ENCODE peak calls at places on chromosomes 13 and 19, in seven cellular contexts. One of them, this sample, is unnamed.

GRCh38 chr13:110070511-110071120 is 236.3 kb downstream of the COL4A1 start:
- DNase-seq in thoracic aorta: no peak
- DNase-seq in A673: no peak
- DNase-seq in sigmoid colon: no peak
- DNase-seq in fibroblast of pulmonary artery: peak; percentile 61
- DNase-seq in fibroblast of mammary gland: peak; percentile 90
- DNase-seq in adrenal gland: no peak
- DNase-seq in this sample: peak; percentile 90

GRCh38 chr13:78593652-78594494 is 9.5 kb downstream of the POU4F1 start:
- DNase-seq in thoracic aorta: no peak
- DNase-seq in A673: peak; percentile 39
- DNase-seq in sigmoid colon: no peak
- DNase-seq in fibroblast of pulmonary artery: no peak
- DNase-seq in fibroblast of mammary gland: no peak
- DNase-seq in adrenal gland: no peak
- DNase-seq in this sample: no peak

GRCh38 chr19:11921852-11922495 is 2.9 kb upstream of the ZNF700 start:
- DNase-seq in thoracic aorta: no peak
- DNase-seq in A673: no peak
- DNase-seq in sigmoid colon: no peak
- DNase-seq in fibroblast of pulmonary artery: peak; percentile 29
- DNase-seq in fibroblast of mammary gland: no peak
- DNase-seq in adrenal gland: peak; percentile 65
- DNase-seq in this sample: peak; percentile 36

GRCh38 chr19:40089462-40089861 is 1.3 kb downstream of the ZNF780A start:
- DNase-seq in thoracic aorta: no peak
- DNase-seq in A673: no peak
- DNase-seq in sigmoid colon: no peak
- DNase-seq in fibroblast of pulmonary artery: peak; percentile 52
- DNase-seq in fibroblast of mammary gland: peak; percentile 73
- DNase-seq in adrenal gland: no peak
- DNase-seq in this sample: peak; percentile 7

GRCh38 chr13:113649212-113649611 is 8.8 kb downstream of the ATP4B start:
- DNase-seq in thoracic aorta: no peak
- DNase-seq in A673: no peak
- DNase-seq in sigmoid colon: peak; percentile 44
- DNase-seq in fibroblast of pulmonary artery: no peak
- DNase-seq in fibroblast of mammary gland: no peak
- DNase-seq in adrenal gland: no peak
- DNase-seq in this sample: no peak

GRCh38 chr19:49808762-49809154 is 4.3 kb downstream of the FUZ start:
- DNase-seq in thoracic aorta: peak; percentile 90
- DNase-seq in A673: peak; percentile 94
- DNase-seq in sigmoid colon: peak; percentile 98
- DNase-seq in fibroblast of pulmonary artery: peak; percentile 84
- DNase-seq in fibroblast of mammary gland: peak; percentile 71
- DNase-seq in adrenal gland: peak; percentile 97
- DNase-seq in this sample: peak; percentile 90

GRCh38 chr19:7348587-7349230 is at the start of gene ARHGEF18:
- DNase-seq in thoracic aorta: no peak
- DNase-seq in A673: no peak
- DNase-seq in sigmoid colon: peak; percentile 61
- DNase-seq in fibroblast of pulmonary artery: no peak
- DNase-seq in fibroblast of mammary gland: no peak
- DNase-seq in adrenal gland: no peak
- DNase-seq in this sample: no peak

GRCh38 chr19:10835089-10835753 is 791 bp downstream of the TMED1 start:
- DNase-seq in thoracic aorta: no peak
- DNase-seq in A673: no peak
- DNase-seq in sigmoid colon: peak; percentile 81
- DNase-seq in fibroblast of pulmonary artery: no peak
- DNase-seq in fibroblast of mammary gland: no peak
- DNase-seq in adrenal gland: peak; percentile 75
- DNase-seq in this sample: no peak

GRCh38 chr19:47615230-47615629 is 6.3 kb downstream of the BICRA start:
- DNase-seq in thoracic aorta: no peak
- DNase-seq in A673: no peak
- DNase-seq in sigmoid colon: no peak
- DNase-seq in fibroblast of pulmonary artery: no peak
- DNase-seq in fibroblast of mammary gland: no peak
- DNase-seq in adrenal gland: no peak
- DNase-seq in this sample: no peak

GRCh38 chr13:95137096-95137495 is 164.2 kb downstream of the ABCC4 start:
- DNase-seq in thoracic aorta: no peak
- DNase-seq in A673: peak; percentile 71
- DNase-seq in sigmoid colon: no peak
- DNase-seq in fibroblast of pulmonary artery: no peak
- DNase-seq in fibroblast of mammary gland: peak; percentile 11
- DNase-seq in adrenal gland: no peak
- DNase-seq in this sample: no peak

GRCh38 chr13:45047394-45048328 is 58.3 kb downstream of the GPALPP1 start:
- DNase-seq in thoracic aorta: peak; percentile 16
- DNase-seq in A673: peak; percentile 88
- DNase-seq in sigmoid colon: peak; percentile 87
- DNase-seq in fibroblast of pulmonary artery: peak; percentile 89
- DNase-seq in fibroblast of mammary gland: peak; percentile 80
- DNase-seq in adrenal gland: peak; percentile 92
- DNase-seq in this sample: peak; percentile 84

GRCh38 chr19:37519890-37520289 is 13.2 kb downstream of the ZNF793 start:
- DNase-seq in thoracic aorta: no peak
- DNase-seq in A673: no peak
- DNase-seq in sigmoid colon: no peak
- DNase-seq in fibroblast of pulmonary artery: peak; percentile 22
- DNase-seq in fibroblast of mammary gland: peak; percentile 14
- DNase-seq in adrenal gland: no peak
- DNase-seq in this sample: no peak

GRCh38 chr19:30870861-30871260 is 478.4 kb downstream of the TSHZ3 start:
- DNase-seq in thoracic aorta: no peak
- DNase-seq in A673: peak; percentile 58
- DNase-seq in sigmoid colon: no peak
- DNase-seq in fibroblast of pulmonary artery: no peak
- DNase-seq in fibroblast of mammary gland: peak; percentile 1
- DNase-seq in adrenal gland: peak; percentile 46
- DNase-seq in this sample: no peak

GRCh38 chr13:35848316-35848715 is 282.9 kb downstream of the DCLK1 start:
- DNase-seq in thoracic aorta: no peak
- DNase-seq in A673: no peak
- DNase-seq in sigmoid colon: no peak
- DNase-seq in fibroblast of pulmonary artery: no peak
- DNase-seq in fibroblast of mammary gland: no peak
- DNase-seq in adrenal gland: no peak
- DNase-seq in this sample: no peak

GRCh38 chr19:50331187-50332013 is 2.2 kb upstream of the KCNC3 start:
- DNase-seq in thoracic aorta: no peak
- DNase-seq in A673: no peak
- DNase-seq in sigmoid colon: no peak
- DNase-seq in fibroblast of pulmonary artery: no peak
- DNase-seq in fibroblast of mammary gland: no peak
- DNase-seq in adrenal gland: no peak
- DNase-seq in this sample: no peak

GRCh38 chr19:35816262-35816661 is 3.6 kb upstream of the PRODH2 start:
- DNase-seq in thoracic aorta: no peak
- DNase-seq in A673: no peak
- DNase-seq in sigmoid colon: no peak
- DNase-seq in fibroblast of pulmonary artery: no peak
- DNase-seq in fibroblast of mammary gland: no peak
- DNase-seq in adrenal gland: no peak
- DNase-seq in this sample: no peak

GRCh38 chr13:45365558-45365885 is 24.5 kb upstream of the TPT1 start:
- DNase-seq in thoracic aorta: no peak
- DNase-seq in A673: no peak
- DNase-seq in sigmoid colon: no peak
- DNase-seq in fibroblast of pulmonary artery: no peak
- DNase-seq in fibroblast of mammary gland: no peak
- DNase-seq in adrenal gland: no peak
- DNase-seq in this sample: no peak

GRCh38 chr19:53158119-53158656 is 665 bp downstream of the ZNF347 start:
- DNase-seq in thoracic aorta: no peak
- DNase-seq in A673: peak; percentile 12
- DNase-seq in sigmoid colon: peak; percentile 66
- DNase-seq in fibroblast of pulmonary artery: peak; percentile 23
- DNase-seq in fibroblast of mammary gland: peak; percentile 15
- DNase-seq in adrenal gland: peak; percentile 69
- DNase-seq in this sample: peak; percentile 44

GRCh38 chr19:41325947-41326706 is 16.2 kb downstream of the CCDC97 start:
- DNase-seq in thoracic aorta: no peak
- DNase-seq in A673: no peak
- DNase-seq in sigmoid colon: no peak
- DNase-seq in fibroblast of pulmonary artery: peak; percentile 62
- DNase-seq in fibroblast of mammary gland: peak; percentile 81
- DNase-seq in adrenal gland: peak; percentile 68
- DNase-seq in this sample: peak; percentile 84

GRCh38 chr13:74986609-74987008 is 495.4 kb downstream of the TBC1D4 start:
- DNase-seq in thoracic aorta: no peak
- DNase-seq in A673: no peak
- DNase-seq in sigmoid colon: no peak
- DNase-seq in fibroblast of pulmonary artery: no peak
- DNase-seq in fibroblast of mammary gland: no peak
- DNase-seq in adrenal gland: no peak
- DNase-seq in this sample: no peak

GRCh38 chr19:33273065-33273736 is 29.1 kb downstream of the CEBPA start:
- DNase-seq in thoracic aorta: no peak
- DNase-seq in A673: no peak
- DNase-seq in sigmoid colon: no peak
- DNase-seq in fibroblast of pulmonary artery: peak; percentile 8
- DNase-seq in fibroblast of mammary gland: peak; percentile 22
- DNase-seq in adrenal gland: no peak
- DNase-seq in this sample: no peak

GRCh38 chr13:20590568-20590967 is 23.6 kb downstream of the IFT88 start:
- DNase-seq in thoracic aorta: no peak
- DNase-seq in A673: no peak
- DNase-seq in sigmoid colon: no peak
- DNase-seq in fibroblast of pulmonary artery: no peak
- DNase-seq in fibroblast of mammary gland: no peak
- DNase-seq in adrenal gland: no peak
- DNase-seq in this sample: no peak

GRCh38 chr13:20594276-20594675 is 27.3 kb downstream of the IFT88 start:
- DNase-seq in thoracic aorta: no peak
- DNase-seq in A673: no peak
- DNase-seq in sigmoid colon: no peak
- DNase-seq in fibroblast of pulmonary artery: no peak
- DNase-seq in fibroblast of mammary gland: no peak
- DNase-seq in adrenal gland: no peak
- DNase-seq in this sample: no peak

GRCh38 chr13:20585371-20585770 is 18.4 kb downstream of the IFT88 start:
- DNase-seq in thoracic aorta: no peak
- DNase-seq in A673: no peak
- DNase-seq in sigmoid colon: no peak
- DNase-seq in fibroblast of pulmonary artery: no peak
- DNase-seq in fibroblast of mammary gland: no peak
- DNase-seq in adrenal gland: no peak
- DNase-seq in this sample: no peak

GRCh38 chr13:20583803-20584293 is 16.9 kb downstream of the IFT88 start:
- DNase-seq in thoracic aorta: no peak
- DNase-seq in A673: no peak
- DNase-seq in sigmoid colon: no peak
- DNase-seq in fibroblast of pulmonary artery: no peak
- DNase-seq in fibroblast of mammary gland: no peak
- DNase-seq in adrenal gland: no peak
- DNase-seq in this sample: no peak

DNA sequence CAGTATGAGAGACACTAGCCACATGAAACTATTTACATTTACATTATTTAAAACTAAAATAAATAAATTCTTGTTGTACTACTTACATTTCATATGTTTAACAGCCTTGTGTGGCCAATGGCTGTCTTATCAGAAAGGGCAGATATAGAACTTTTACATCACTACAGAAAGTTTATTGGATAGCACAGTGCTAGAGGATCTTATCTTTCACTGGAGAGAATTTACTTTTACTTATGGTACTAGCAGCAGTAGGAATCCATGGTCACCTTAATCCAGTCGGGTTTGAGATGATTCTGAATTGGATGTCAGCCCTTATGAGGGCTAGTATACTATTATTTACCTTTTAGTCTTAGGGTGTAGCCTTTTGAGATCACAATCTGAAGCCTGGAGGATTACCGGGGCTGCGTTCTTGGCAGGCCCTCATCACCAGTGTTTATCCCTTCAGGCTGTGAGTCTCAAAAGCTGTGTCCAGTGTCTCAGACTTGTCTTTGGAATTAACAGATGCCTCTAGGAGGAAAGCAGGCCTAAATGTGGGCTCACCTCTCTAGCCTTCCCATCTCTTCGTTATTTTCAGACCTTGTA is 21.7 kb downstream of the IFT88 start:
- DNase-seq in thoracic aorta: no peak
- DNase-seq in A673: no peak
- DNase-seq in sigmoid colon: no peak
- DNase-seq in fibroblast of pulmonary artery: no peak
- DNase-seq in fibroblast of mammary gland: no peak
- DNase-seq in adrenal gland: no peak
- DNase-seq in this sample: peak; percentile 64
- TF ChIP-seq CTCF in thoracic aorta: no peak
- TF ChIP-seq CTCF in A673: no peak
- TF ChIP-seq CTCF in sigmoid colon: no peak
- TF ChIP-seq CTCF in fibroblast of pulmonary artery: no peak
- TF ChIP-seq CTCF in fibroblast of mammary gland: no peak
- TF ChIP-seq CTCF in adrenal gland: no peak
- TF ChIP-seq CTCF in this sample: no peak

DNA sequence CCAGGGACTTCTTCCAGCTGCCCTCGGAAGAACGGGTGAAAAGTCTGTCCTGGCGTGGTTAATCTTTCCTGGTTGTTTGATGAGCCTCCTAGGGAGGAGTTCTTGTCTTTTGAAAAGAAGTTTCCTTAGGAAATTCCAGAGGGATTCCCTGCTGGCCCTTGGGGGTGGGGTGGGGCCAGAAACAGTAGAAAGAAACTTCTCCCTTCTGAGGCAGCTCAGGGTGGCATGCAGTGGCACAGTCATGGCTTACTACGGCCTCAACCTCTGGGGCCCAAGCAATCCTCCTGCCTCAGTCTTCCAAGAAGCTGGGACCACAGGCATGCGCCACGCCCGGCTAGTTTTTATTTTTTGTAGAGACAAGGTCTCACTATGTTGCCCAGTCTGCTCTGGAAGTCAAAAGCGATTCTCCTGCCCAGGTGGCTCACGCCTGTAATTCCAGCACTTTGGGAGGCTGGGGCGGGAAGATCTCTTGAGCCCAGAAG is 1.5 kb downstream of the ZNF101 start:
- DNase-seq in thoracic aorta: no peak
- DNase-seq in A673: no peak
- DNase-seq in sigmoid colon: no peak
- DNase-seq in fibroblast of pulmonary artery: no peak
- DNase-seq in fibroblast of mammary gland: no peak
- DNase-seq in adrenal gland: peak; percentile 46
- DNase-seq in this sample: no peak
- H3K4me3 ChIP-seq in thoracic aorta: peak overlapping the region; percentile 99
- H3K4me3 ChIP-seq in A673: peak overlapping the region; percentile 90
- H3K4me3 ChIP-seq in sigmoid colon: no peak overlapping the region
- H3K4me3 ChIP-seq in fibroblast of pulmonary artery: peak overlapping the region; percentile 88
- H3K4me3 ChIP-seq in fibroblast of mammary gland: peak overlapping the region; percentile 82
- H3K4me3 ChIP-seq in adrenal gland: peak overlapping the region; percentile 95
- H3K4me3 ChIP-seq in this sample: peak overlapping the region; percentile 84

GRCh38 chr19:42919757-42920079 is 2.0 kb upstream of the PSG6 start:
- DNase-seq in thoracic aorta: no peak
- DNase-seq in A673: peak; percentile 4
- DNase-seq in sigmoid colon: no peak
- DNase-seq in fibroblast of pulmonary artery: no peak
- DNase-seq in fibroblast of mammary gland: no peak
- DNase-seq in adrenal gland: no peak
- DNase-seq in this sample: no peak
- TF ChIP-seq CTCF in thoracic aorta: no peak
- TF ChIP-seq CTCF in A673: peak; percentile 28
- TF ChIP-seq CTCF in sigmoid colon: no peak
- TF ChIP-seq CTCF in fibroblast of pulmonary artery: no peak
- TF ChIP-seq CTCF in fibroblast of mammary gland: no peak
- TF ChIP-seq CTCF in adrenal gland: no peak
- TF ChIP-seq CTCF in this sample: no peak

GRCh38 chr13:97978661-97979450 is 25.4 kb downstream of the IPO5 start:
- DNase-seq in thoracic aorta: no peak
- DNase-seq in A673: peak; percentile 80
- DNase-seq in sigmoid colon: no peak
- DNase-seq in fibroblast of pulmonary artery: peak; percentile 32
- DNase-seq in fibroblast of mammary gland: peak; percentile 27
- DNase-seq in adrenal gland: no peak
- DNase-seq in this sample: no peak
- H3K4me3 ChIP-seq in thoracic aorta: peak overlapping the region; percentile 10
- H3K4me3 ChIP-seq in A673: peak overlapping the region; percentile 69
- H3K4me3 ChIP-seq in sigmoid colon: no peak overlapping the region
- H3K4me3 ChIP-seq in fibroblast of pulmonary artery: peak overlapping the region; percentile 88
- H3K4me3 ChIP-seq in fibroblast of mammary gland: peak overlapping the region; percentile 90
- H3K4me3 ChIP-seq in adrenal gland: no peak overlapping the region
- H3K4me3 ChIP-seq in this sample: peak overlapping the region; percentile 63